ENCODE peak calls at places on chromosomes 4 and X, in ten cellular contexts. U, D, T, F, Q, Z, N, L, O and X are unnamed samples.

GRCh38 chr4:69321153-69321729 is 41.0 kb downstream of the UGT2B28 start:
- DNase-seq in U (no peak), D (no peak), T (no peak), F (no peak), Q (no peak), Z (no peak), N (no peak), L (no peak), O (no peak), X (no peak)

GRCh38 chrX:130118941-130119640 is 8.8 kb upstream of the ELF4 start:
- DNase-seq in U (no peak), D (peak; percentile 72), T (no peak), F (no peak), Q (no peak), Z (peak; percentile 58), N (no peak), L (no peak), O (no peak), X (no peak)

GRCh38 chr4:128868758-128869157 is 59.3 kb downstream of the JADE1 start:
- DNase-seq in U (no peak), D (no peak), T (no peak), F (no peak), Q (no peak), Z (no peak), N (no peak), L (no peak), O (no peak), X (no peak)

GRCh38 chr4:110518889-110519490 is 43.0 kb downstream of the ENPEP start:
- DNase-seq in U (no peak), D (peak; percentile 22), T (peak; percentile 14), F (no peak), Q (no peak), Z (peak; percentile 39), N (peak; percentile 57), L (no peak), O (no peak), X (peak; percentile 38)

GRCh38 chr4:75724867-75725724 is 719 bp downstream of the USO1 start:
- DNase-seq in U (peak; percentile 94), D (peak; percentile 79), T (peak; percentile 80), F (no peak), Q (peak; percentile 83), Z (peak; percentile 72), N (peak; percentile 87), L (peak; percentile 73), O (peak; percentile 23), X (peak; percentile 45)

GRCh38 chrX:63258144-63258543 is 93.0 kb downstream of the SPIN4 start:
- DNase-seq in U (no peak), D (no peak), T (no peak), F (no peak), Q (no peak), Z (no peak), N (no peak), L (no peak), O (no peak), X (no peak)

GRCh38 chr4:145351922-145352321 is 129.7 kb upstream of the SMAD1 start:
- DNase-seq in U (no peak), D (no peak), T (no peak), F (no peak), Q (no peak), Z (no peak), N (no peak), L (no peak), O (no peak), X (no peak)

GRCh38 chr4:159077702-159078495 is 25.0 kb upstream of the RAPGEF2 start:
- DNase-seq in U (no peak), D (peak; percentile 11), T (no peak), F (no peak), Q (peak; percentile 83), Z (peak; percentile 60), N (no peak), L (no peak), O (no peak), X (no peak)

GRCh38 chrX:20487227-20487626 is 220.5 kb upstream of the RPS6KA3 start:
- DNase-seq in U (no peak), D (peak; percentile 24), T (no peak), F (no peak), Q (no peak), Z (no peak), N (no peak), L (no peak), O (peak; percentile 1), X (no peak)

GRCh38 chrX:63503541-63503940 is 152.4 kb upstream of the SPIN4 start:
- DNase-seq in U (no peak), D (peak; percentile 20), T (no peak), F (no peak), Q (no peak), Z (no peak), N (peak; percentile 23), L (no peak), O (no peak), X (no peak)

GRCh38 chrX:74923942-74924448 is 1.3 kb downstream of the NEXMIF start:
- DNase-seq in U (no peak), D (no peak), T (peak; percentile 16), F (no peak), Q (peak; percentile 17), Z (peak; percentile 0), N (peak; percentile 7), L (no peak), O (no peak), X (no peak)

GRCh38 chrX:136768469-136769084 is 12.2 kb downstream of the ARHGEF6 start:
- DNase-seq in U (peak; percentile 92), D (peak; percentile 83), T (peak; percentile 37), F (peak; percentile 89), Q (peak; percentile 30), Z (peak; percentile 92), N (no peak), L (no peak), O (peak; percentile 57), X (no peak)
- TF ChIP-seq CTCF in U (no peak), D (no peak), T (no peak), F (peak; percentile 2), Q (no peak), Z (no peak), N (no peak), L (no peak), O (no peak), X (no peak)

DNA sequence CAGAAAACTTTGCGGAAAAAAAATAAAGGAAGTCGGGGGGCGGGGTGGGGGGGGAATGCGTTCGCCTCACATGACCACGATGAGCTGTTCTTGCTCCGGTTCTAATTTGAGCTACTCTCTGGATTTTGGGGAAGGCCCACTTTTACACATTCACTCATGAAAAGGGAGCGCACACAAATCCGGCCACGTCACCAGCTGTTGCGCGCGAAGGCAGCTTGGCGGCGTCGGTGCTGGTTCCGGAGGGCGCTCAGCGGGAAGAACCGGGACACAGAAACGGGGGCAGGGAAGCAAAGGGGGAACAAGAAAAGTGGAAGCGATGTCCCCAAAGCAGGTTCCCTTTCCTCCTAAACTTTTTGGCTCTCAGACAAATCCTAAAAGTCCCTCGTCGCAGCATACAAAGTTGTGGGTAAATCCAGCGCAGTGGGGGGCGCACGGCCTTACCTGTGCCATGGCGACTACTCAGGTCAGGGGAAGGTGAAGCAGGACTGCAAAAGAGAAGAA is 590 bp downstream of the ANXA5 start:
- DNase-seq in U (peak; percentile 96), D (peak; percentile 85), T (peak; percentile 76), F (peak; percentile 71), Q (peak; percentile 32), Z (peak; percentile 87), N (peak; percentile 51), L (peak; percentile 94), O (no peak), X (peak; percentile 28)
- TF ChIP-seq CTCF in U (no peak), D (peak; percentile 16), T (peak; percentile 12), F (peak; percentile 30), Q (peak; percentile 11), Z (no peak), N (peak; percentile 31), L (peak; percentile 56), O (no peak), X (no peak)

GRCh38 chr4:155950461-155950860 is 3.2 kb downstream of the CTSO start:
- DNase-seq in U (no peak), D (no peak), T (no peak), F (no peak), Q (no peak), Z (no peak), N (no peak), L (no peak), O (no peak), X (no peak)

GRCh38 chr4:155954118-155954503 is 445 bp upstream of the CTSO start:
- DNase-seq in U (no peak), D (no peak), T (peak; percentile 12), F (no peak), Q (no peak), Z (peak; percentile 30), N (no peak), L (no peak), O (no peak), X (no peak)

GRCh38 chr4:155952546-155952945 is 1.1 kb downstream of the CTSO start:
- DNase-seq in U (no peak), D (peak; percentile 42), T (no peak), F (no peak), Q (no peak), Z (peak; percentile 64), N (no peak), L (no peak), O (no peak), X (no peak)

GRCh38 chr4:155954939-155955338 is 1.3 kb upstream of the CTSO start:
- DNase-seq in U (no peak), D (peak; percentile 45), T (no peak), F (no peak), Q (no peak), Z (peak; percentile 18), N (no peak), L (no peak), O (no peak), X (no peak)

DNA sequence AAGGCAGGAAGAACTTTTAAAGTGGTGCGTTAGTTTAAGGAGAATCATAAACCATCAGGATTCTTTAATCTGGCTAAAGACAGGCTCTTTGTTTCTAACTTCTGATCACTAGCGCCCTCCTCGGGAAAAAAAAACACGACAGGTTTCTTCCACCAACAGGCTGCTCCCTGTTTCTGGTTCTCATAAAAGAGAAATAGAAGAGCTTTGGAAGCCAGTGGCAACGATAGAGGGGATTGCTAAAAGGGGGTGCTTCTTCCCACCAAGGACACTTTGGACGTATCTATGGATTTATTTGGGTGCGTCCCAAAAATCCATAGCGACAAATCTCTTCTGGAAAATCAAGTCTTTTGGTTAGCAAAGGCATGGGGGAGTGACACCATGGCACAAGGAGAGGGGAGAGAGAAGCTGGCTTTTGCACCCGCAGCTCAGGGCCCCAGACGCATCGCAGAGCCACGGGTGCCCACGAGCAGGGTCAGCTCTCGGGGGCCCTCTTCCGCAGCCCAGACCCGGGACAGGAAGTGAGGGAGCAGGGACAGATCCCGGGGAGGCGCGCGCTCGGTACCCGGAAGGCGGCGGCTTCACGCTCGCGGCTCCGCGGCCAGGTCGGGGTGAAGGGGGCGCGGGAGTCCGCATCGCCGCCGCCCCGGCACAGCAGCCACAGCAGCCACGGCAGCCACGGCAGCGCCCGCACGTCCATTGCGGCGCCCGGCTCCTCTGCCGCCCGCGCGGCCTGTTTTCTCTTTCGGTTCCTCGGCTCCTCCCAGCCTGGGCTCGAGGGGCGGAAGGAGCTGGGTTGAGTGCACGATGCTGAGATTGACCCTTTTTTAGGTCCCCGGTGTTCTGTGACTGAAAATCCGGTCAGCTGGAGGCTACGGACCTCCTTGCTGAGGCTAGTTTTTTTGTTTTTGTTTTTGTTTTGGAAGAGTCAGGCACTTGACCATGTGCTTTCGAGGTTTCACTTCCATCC is at the start of gene CTSO:
- DNase-seq in U (peak; percentile 93), D (peak; percentile 85), T (peak; percentile 75), F (no peak), Q (peak; percentile 81), Z (peak; percentile 92), N (peak; percentile 68), L (peak; percentile 69), O (peak; percentile 56), X (peak; percentile 70)
- TF ChIP-seq CTCF in U (no peak), D (peak; percentile 72), T (peak; percentile 57), F (peak; percentile 62), Q (peak; percentile 53), Z (peak; percentile 53), N (peak; percentile 60), L (peak; percentile 76), O (peak; percentile 66), X (peak; percentile 24)

GRCh38 chr4:90580271-90580825 is 453.2 kb downstream of the CCSER1 start:
- DNase-seq in U (no peak), D (no peak), T (no peak), F (no peak), Q (no peak), Z (no peak), N (peak; percentile 32), L (no peak), O (no peak), X (no peak)
- TF ChIP-seq CTCF in U (no peak), D (no peak), T (no peak), F (no peak), Q (no peak), Z (no peak), N (no peak), L (no peak), O (no peak), X (no peak)